ENCODE peak calls at places on chromosomes 4 and X, in four cellular contexts. F, N, A and L are unnamed samples.

GRCh38 chr4:18689308-18689915 is 667.9 kb upstream of the LCORL start:
- DNase-seq in F (peak), N (peak), A (peak), L (peak)

GRCh38 chr4:56817840-56818491 is 3.5 kb downstream of the SPINK2 start:
- DNase-seq in F (no peak), N (no peak), A (no peak), L (no peak)

GRCh38 chrX:149494844-149495565 is 10.1 kb downstream of the IDS start:
- DNase-seq in F (no peak), N (no peak), A (no peak), L (no peak)

GRCh38 chr4:139889194-139889762 is 223.7 kb downstream of the MGST2 start:
- DNase-seq in F (no peak), N (no peak), A (no peak), L (no peak)

GRCh38 chrX:49184294-49185061 is 1.7 kb downstream of the PRICKLE3 start:
- DNase-seq in F (peak), N (peak), A (peak), L (peak)

GRCh38 chr4:124530464-124531077 is 182.0 kb downstream of the ANKRD50 start:
- DNase-seq in F (peak), N (no peak), A (no peak), L (no peak)

GRCh38 chrX:131058136-131058868 is at the start of gene ARHGAP36:
- DNase-seq in F (no peak), N (peak), A (no peak), L (no peak)

GRCh38 chr4:134708026-134708425 is 506.4 kb upstream of the PABPC4L start:
- DNase-seq in F (no peak), N (no peak), A (no peak), L (no peak)

GRCh38 chrX:42952621-42953020 is 174.7 kb upstream of the PPP1R2C start:
- DNase-seq in F (no peak), N (no peak), A (no peak), L (no peak)

GRCh38 chr4:16588651-16589050 is 309.8 kb downstream of the LDB2 start:
- DNase-seq in F (no peak), N (no peak), A (no peak), L (no peak)

GRCh38 chrX:103585421-103586313 is at the start of gene TCEAL4:
- DNase-seq in F (no peak), N (peak), A (peak), L (peak)

GRCh38 chr4:165403667-165404066 is 24.9 kb downstream of the CPE start:
- DNase-seq in F (no peak), N (peak), A (no peak), L (peak)

GRCh38 chr4:168321006-168321405 is 2.5 kb upstream of the DDX60 start:
- DNase-seq in F (no peak), N (no peak), A (no peak), L (no peak)

DNA sequence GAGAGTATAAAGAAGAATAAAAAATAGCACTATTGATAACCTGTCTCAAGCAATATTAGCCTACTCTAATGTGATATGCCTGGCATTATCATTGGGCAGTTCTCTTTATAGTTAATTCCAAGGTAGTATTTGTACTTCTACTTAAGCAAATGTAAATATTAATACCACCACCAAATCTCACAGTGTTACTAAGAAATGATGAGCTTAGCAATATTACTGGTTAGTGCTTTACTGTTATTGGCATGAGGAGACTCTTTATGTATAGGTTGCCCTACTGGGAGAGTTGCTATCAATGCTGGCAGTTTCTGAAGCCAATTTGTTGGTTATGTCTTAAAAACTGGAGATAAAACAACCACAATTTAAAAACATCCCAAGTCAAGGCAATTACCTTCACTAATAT is 155.7 kb downstream of the CDS1 start:
- DNase-seq in F (no peak), N (no peak), A (no peak), L (no peak)
- H4K5ac ChIP-seq in F (no peak), N (no peak), A (no peak), L (no peak)

GRCh38 chrX:2889045-2889605 is 40.0 kb downstream of the ARSD start:
- DNase-seq in F (no peak), N (no peak), A (no peak), L (no peak)
- H3K27ac ChIP-seq in F (no peak), N (no peak), A (no peak), L (no peak)

DNA sequence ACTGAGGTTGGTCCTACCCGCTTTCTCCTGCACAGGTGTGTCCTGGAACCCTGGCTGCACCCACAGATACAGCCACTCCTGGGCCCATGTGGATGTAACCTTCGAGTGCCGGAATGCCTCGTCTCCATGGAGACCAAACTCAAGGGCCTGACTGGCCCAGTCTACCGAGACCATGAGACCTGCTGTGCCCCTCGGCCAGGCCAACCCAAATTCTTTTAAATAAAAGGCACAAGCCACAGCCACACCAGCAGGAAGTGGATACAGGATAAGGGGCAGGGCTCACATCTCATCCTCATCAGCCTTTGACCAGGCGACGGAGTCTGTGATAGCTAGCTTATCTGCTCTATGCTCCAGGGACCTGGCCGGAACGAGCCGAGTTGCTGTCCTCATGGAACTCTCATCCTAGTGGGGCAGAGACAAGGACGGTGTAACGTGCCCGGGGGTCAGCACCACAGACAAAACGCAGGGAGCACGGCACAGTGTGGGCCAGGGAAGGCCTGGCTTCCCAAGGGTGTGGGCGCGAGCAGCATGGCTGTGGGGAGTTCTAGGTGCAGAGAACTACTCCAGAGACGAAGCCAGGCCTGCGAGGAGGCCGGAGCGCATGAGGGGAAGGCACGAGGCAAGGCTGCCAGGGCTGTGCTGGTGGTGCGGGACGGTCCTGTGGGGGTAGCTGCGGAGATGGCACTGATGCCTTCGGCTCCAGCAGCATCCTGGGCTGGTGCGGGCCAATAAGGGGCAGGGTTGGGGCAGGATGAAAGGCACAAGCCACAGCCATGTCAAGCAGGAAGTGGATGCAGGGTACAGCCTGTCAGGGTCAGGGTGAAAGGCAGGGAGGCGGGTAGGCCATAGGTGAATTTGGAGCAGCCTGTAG is 22.7 kb downstream of the NOP14 start:
- DNase-seq in F (no peak), N (no peak), A (no peak), L (no peak)
- H4K5ac ChIP-seq in F (no peak), N (no peak), A (no peak), L (no peak)

GRCh38 chr4:23878235-23878861 is 11.5 kb downstream of the PPARGC1A start:
- DNase-seq in F (no peak), N (no peak), A (no peak), L (peak)

GRCh38 chr4:23875317-23875716 is 14.5 kb downstream of the PPARGC1A start:
- DNase-seq in F (peak), N (no peak), A (no peak), L (no peak)

GRCh38 chr4:23874536-23874901 is 15.3 kb downstream of the PPARGC1A start:
- DNase-seq in F (no peak), N (no peak), A (no peak), L (no peak)

GRCh38 chr4:23877758-23878229 is 12.1 kb downstream of the PPARGC1A start:
- DNase-seq in F (peak), N (no peak), A (no peak), L (peak)

DNA sequence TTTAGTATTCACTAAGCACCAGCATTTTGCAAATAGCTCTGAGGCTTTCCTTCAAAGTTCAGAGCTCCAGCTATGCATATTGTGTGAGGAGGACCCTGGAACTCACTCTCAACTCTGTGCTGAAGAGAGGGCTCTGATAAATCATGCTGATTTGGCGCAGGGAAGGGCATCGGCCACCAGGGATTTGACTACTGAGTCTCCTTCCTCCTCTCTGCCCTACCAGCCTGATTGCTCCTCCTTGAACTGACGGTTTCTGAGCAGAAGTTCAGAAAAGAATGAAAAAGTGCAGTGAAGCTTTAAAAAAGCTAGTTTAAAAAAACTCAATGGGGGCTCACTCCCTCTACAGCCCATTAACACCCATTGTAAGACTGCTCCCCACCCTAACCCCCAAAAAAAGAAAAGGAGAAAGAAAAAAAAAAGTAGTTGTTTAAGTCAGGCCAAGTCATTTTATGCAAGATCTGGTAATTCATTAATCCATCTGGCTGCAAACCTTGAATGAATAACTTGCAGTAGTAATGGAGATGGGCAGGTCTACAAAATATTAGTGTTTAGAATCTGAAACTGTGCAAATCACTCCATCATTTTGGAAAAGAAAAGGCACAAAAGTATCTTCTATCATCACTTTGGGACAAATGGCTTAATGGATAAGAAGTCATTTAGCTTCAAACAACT is 13.3 kb downstream of the PPARGC1A start:
- DNase-seq in F (no peak), N (no peak), A (no peak), L (peak)
- H3K27ac ChIP-seq in F (no peak), N (no peak), A (no peak), L (no peak)